ENCODE peak calls at places on chromosomes 6 and 20, in nine cellular contexts. One of them, this sample, is unnamed.

GRCh38 chr6:3868544-3868943 is 19.4 kb downstream of the FAM50B start:
- DNase-seq in ecto neural progenitor cell: no peak
- DNase-seq in amniotic epithelial cell: no peak
- DNase-seq in Daoy: no peak
- DNase-seq in non-pigmented ciliary epithelial cell: no peak
- DNase-seq in heart right ventricle: no peak
- DNase-seq in AG04449: no peak
- DNase-seq in stimulated activated CD8-positive, alpha-beta memory T cell treated with anti-CD3 and anti-CD28 coated beads, Interleukin-15, amount 100 ng/mL, for 24 hours: no peak
- DNase-seq in M059J: no peak
- DNase-seq in this sample: no peak

GRCh38 chr20:63553251-63553932 is 567 bp upstream of the FNDC11 start:
- DNase-seq in ecto neural progenitor cell: peak
- DNase-seq in AG04449: peak
- DNase-seq in amniotic epithelial cell: peak
- DNase-seq in M059J: peak
- DNase-seq in stimulated activated CD8-positive, alpha-beta memory T cell treated with anti-CD3 and anti-CD28 coated beads, Interleukin-15, amount 100 ng/mL, for 24 hours: peak
- DNase-seq in non-pigmented ciliary epithelial cell: no peak
- DNase-seq in heart right ventricle: peak
- DNase-seq in Daoy: peak
- DNase-seq in this sample: peak

GRCh38 chr6:31375699-31376098 is 18.7 kb upstream of the HLA-B start:
- DNase-seq in M059J: no peak
- DNase-seq in AG04449: no peak
- DNase-seq in heart right ventricle: no peak
- DNase-seq in amniotic epithelial cell: no peak
- DNase-seq in Daoy: no peak
- DNase-seq in stimulated activated CD8-positive, alpha-beta memory T cell treated with anti-CD3 and anti-CD28 coated beads, Interleukin-15, amount 100 ng/mL, for 24 hours: no peak
- DNase-seq in non-pigmented ciliary epithelial cell: no peak
- DNase-seq in ecto neural progenitor cell: no peak
- DNase-seq in this sample: no peak

GRCh38 chr20:22438926-22439325 is 145.4 kb downstream of the FOXA2 start:
- DNase-seq in non-pigmented ciliary epithelial cell: no peak
- DNase-seq in stimulated activated CD8-positive, alpha-beta memory T cell treated with anti-CD3 and anti-CD28 coated beads, Interleukin-15, amount 100 ng/mL, for 24 hours: no peak
- DNase-seq in AG04449: no peak
- DNase-seq in heart right ventricle: no peak
- DNase-seq in ecto neural progenitor cell: no peak
- DNase-seq in M059J: peak
- DNase-seq in Daoy: peak
- DNase-seq in amniotic epithelial cell: no peak
- DNase-seq in this sample: no peak

GRCh38 chr20:62804021-62804631 is 509 bp upstream of the OGFR start:
- DNase-seq in ecto neural progenitor cell: no peak
- DNase-seq in stimulated activated CD8-positive, alpha-beta memory T cell treated with anti-CD3 and anti-CD28 coated beads, Interleukin-15, amount 100 ng/mL, for 24 hours: no peak
- DNase-seq in amniotic epithelial cell: no peak
- DNase-seq in heart right ventricle: no peak
- DNase-seq in AG04449: no peak
- DNase-seq in Daoy: no peak
- DNase-seq in M059J: peak
- DNase-seq in non-pigmented ciliary epithelial cell: no peak
- DNase-seq in this sample: no peak

GRCh38 chr20:63117151-63117550 is 98.8 kb downstream of the YTHDF1 start:
- DNase-seq in M059J: no peak
- DNase-seq in ecto neural progenitor cell: no peak
- DNase-seq in heart right ventricle: peak
- DNase-seq in Daoy: no peak
- DNase-seq in non-pigmented ciliary epithelial cell: no peak
- DNase-seq in AG04449: no peak
- DNase-seq in stimulated activated CD8-positive, alpha-beta memory T cell treated with anti-CD3 and anti-CD28 coated beads, Interleukin-15, amount 100 ng/mL, for 24 hours: no peak
- DNase-seq in amniotic epithelial cell: no peak
- DNase-seq in this sample: no peak

GRCh38 chr6:149166747-149167146 is 150.8 kb upstream of the TAB2 start:
- DNase-seq in M059J: peak
- DNase-seq in non-pigmented ciliary epithelial cell: no peak
- DNase-seq in Daoy: peak
- DNase-seq in heart right ventricle: no peak
- DNase-seq in stimulated activated CD8-positive, alpha-beta memory T cell treated with anti-CD3 and anti-CD28 coated beads, Interleukin-15, amount 100 ng/mL, for 24 hours: no peak
- DNase-seq in ecto neural progenitor cell: no peak
- DNase-seq in amniotic epithelial cell: no peak
- DNase-seq in AG04449: no peak
- DNase-seq in this sample: no peak

GRCh38 chr6:20454201-20454824 is 52.6 kb downstream of the E2F3 start:
- DNase-seq in ecto neural progenitor cell: no peak
- DNase-seq in M059J: no peak
- DNase-seq in Daoy: no peak
- DNase-seq in amniotic epithelial cell: no peak
- DNase-seq in non-pigmented ciliary epithelial cell: no peak
- DNase-seq in heart right ventricle: no peak
- DNase-seq in stimulated activated CD8-positive, alpha-beta memory T cell treated with anti-CD3 and anti-CD28 coated beads, Interleukin-15, amount 100 ng/mL, for 24 hours: no peak
- DNase-seq in AG04449: no peak
- DNase-seq in this sample: no peak

This sample was measured in H9.